ENCODE peak calls at places on chromosomes 7 and 10, in six cellular contexts. One of them, this sample, is unnamed.

GRCh38 chr7:127765150-127765549 is 113.2 kb downstream of the SND1 start:
- DNase-seq in transverse colon: no peak
- DNase-seq in GM12878: no peak
- DNase-seq in body of pancreas: no peak
- DNase-seq in HCT116: no peak
- DNase-seq in upper lobe of left lung: no peak
- DNase-seq in this sample: no peak

GRCh38 chr10:132419631-132420468 is 22.9 kb downstream of the PWWP2B start:
- DNase-seq in transverse colon: no peak
- DNase-seq in GM12878: no peak
- DNase-seq in body of pancreas: peak; percentile 76
- DNase-seq in HCT116: no peak
- DNase-seq in upper lobe of left lung: no peak
- DNase-seq in this sample: peak; percentile 60

GRCh38 chr7:121940907-121941306 is 67.9 kb downstream of the PTPRZ1 start:
- DNase-seq in transverse colon: no peak
- DNase-seq in GM12878: no peak
- DNase-seq in body of pancreas: no peak
- DNase-seq in HCT116: no peak
- DNase-seq in upper lobe of left lung: no peak
- DNase-seq in this sample: no peak

GRCh38 chr10:49595003-49595712 is 15.0 kb upstream of the SLC18A3 start:
- DNase-seq in transverse colon: no peak
- DNase-seq in GM12878: no peak
- DNase-seq in body of pancreas: no peak
- DNase-seq in HCT116: no peak
- DNase-seq in upper lobe of left lung: peak; percentile 4
- DNase-seq in this sample: no peak

GRCh38 chr7:139231513-139232376 is 708 bp downstream of the UBN2 start:
- DNase-seq in transverse colon: peak; percentile 24
- DNase-seq in GM12878: no peak
- DNase-seq in body of pancreas: peak; percentile 22
- DNase-seq in HCT116: no peak
- DNase-seq in upper lobe of left lung: peak; percentile 50
- DNase-seq in this sample: peak; percentile 40

GRCh38 chr10:95458014-95458413 is 103.2 kb downstream of the SORBS1 start:
- DNase-seq in transverse colon: no peak
- DNase-seq in GM12878: no peak
- DNase-seq in body of pancreas: no peak
- DNase-seq in HCT116: no peak
- DNase-seq in upper lobe of left lung: no peak
- DNase-seq in this sample: no peak

GRCh38 chr10:61735879-61736278 is 73.2 kb downstream of the CABCOCO1 start:
- DNase-seq in transverse colon: no peak
- DNase-seq in GM12878: no peak
- DNase-seq in body of pancreas: no peak
- DNase-seq in HCT116: no peak
- DNase-seq in upper lobe of left lung: no peak
- DNase-seq in this sample: no peak

GRCh38 chr10:19908991-19909699 is 92.9 kb downstream of the PLXDC2 start:
- DNase-seq in transverse colon: no peak
- DNase-seq in GM12878: no peak
- DNase-seq in body of pancreas: no peak
- DNase-seq in HCT116: no peak
- DNase-seq in upper lobe of left lung: no peak
- DNase-seq in this sample: no peak

GRCh38 chr7:5776894-5777645 is 4.4 kb downstream of the RNF216 start:
- DNase-seq in transverse colon: no peak
- DNase-seq in GM12878: no peak
- DNase-seq in body of pancreas: no peak
- DNase-seq in HCT116: no peak
- DNase-seq in upper lobe of left lung: no peak
- DNase-seq in this sample: no peak

GRCh38 chr7:45590679-45591057 is 16.5 kb downstream of the ADCY1 start:
- DNase-seq in transverse colon: no peak
- DNase-seq in GM12878: no peak
- DNase-seq in body of pancreas: no peak
- DNase-seq in HCT116: no peak
- DNase-seq in upper lobe of left lung: no peak
- DNase-seq in this sample: no peak

GRCh38 chr10:46094197-46094500 is 48.1 kb upstream of the MSMB start:
- DNase-seq in transverse colon: no peak
- DNase-seq in GM12878: no peak
- DNase-seq in body of pancreas: no peak
- DNase-seq in HCT116: no peak
- DNase-seq in upper lobe of left lung: no peak
- DNase-seq in this sample: no peak

GRCh38 chr10:46092523-46093195 is 46.6 kb upstream of the MSMB start:
- DNase-seq in transverse colon: no peak
- DNase-seq in GM12878: no peak
- DNase-seq in body of pancreas: no peak
- DNase-seq in HCT116: no peak
- DNase-seq in upper lobe of left lung: no peak
- DNase-seq in this sample: no peak

GRCh38 chr10:46091080-46091833 is 45.2 kb upstream of the MSMB start:
- DNase-seq in transverse colon: no peak
- DNase-seq in GM12878: no peak
- DNase-seq in body of pancreas: no peak
- DNase-seq in HCT116: no peak
- DNase-seq in upper lobe of left lung: no peak
- DNase-seq in this sample: no peak

GRCh38 chr10:46091834-46092522 is 45.9 kb upstream of the MSMB start:
- DNase-seq in transverse colon: no peak
- DNase-seq in GM12878: no peak
- DNase-seq in body of pancreas: no peak
- DNase-seq in HCT116: no peak
- DNase-seq in upper lobe of left lung: peak; percentile 38
- DNase-seq in this sample: no peak

DNA sequence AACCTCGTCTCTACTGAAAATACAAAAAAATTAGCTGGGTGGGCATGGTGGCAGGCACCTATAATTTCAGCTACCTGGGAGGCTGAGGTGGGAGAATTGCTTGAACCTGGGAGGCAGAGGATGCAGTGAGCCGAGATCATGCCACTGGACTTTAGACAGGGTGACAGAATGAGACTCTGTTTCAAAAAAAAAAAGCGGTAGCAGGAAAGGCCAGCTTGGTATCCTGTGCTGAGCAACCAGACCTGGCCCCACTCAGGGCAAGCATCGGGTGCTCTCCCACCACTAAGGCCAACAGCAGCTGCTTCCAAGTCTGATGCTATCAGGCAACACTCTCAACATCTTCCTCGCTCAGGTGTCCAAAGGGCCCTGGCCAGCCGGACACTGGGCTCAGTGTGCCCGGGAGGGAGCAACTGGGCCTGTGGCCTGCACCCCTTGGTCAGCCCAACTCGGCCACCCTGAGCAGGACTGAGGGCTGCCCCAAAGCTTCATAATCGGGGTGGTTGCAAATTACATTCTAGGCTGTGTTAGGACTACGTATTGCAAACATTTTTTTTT is 44.3 kb upstream of the MSMB start:
- DNase-seq in transverse colon: no peak
- DNase-seq in GM12878: no peak
- DNase-seq in body of pancreas: no peak
- DNase-seq in HCT116: no peak
- DNase-seq in upper lobe of left lung: no peak
- DNase-seq in this sample: no peak
- H3K27ac ChIP-seq in transverse colon: no peak overlapping the region
- H3K27ac ChIP-seq in GM12878: no peak overlapping the region
- H3K27ac ChIP-seq in body of pancreas: no peak overlapping the region
- H3K27ac ChIP-seq in HCT116: no peak overlapping the region
- H3K27ac ChIP-seq in upper lobe of left lung: no peak overlapping the region
- H3K27ac ChIP-seq in this sample: no peak overlapping the region

GRCh38 chr10:1643911-1644810 is 93.2 kb downstream of the ADARB2 start:
- DNase-seq in transverse colon: no peak
- DNase-seq in GM12878: no peak
- DNase-seq in body of pancreas: no peak
- DNase-seq in HCT116: no peak
- DNase-seq in upper lobe of left lung: no peak
- DNase-seq in this sample: no peak

GRCh38 chr10:1645896-1646295 is 91.4 kb downstream of the ADARB2 start:
- DNase-seq in transverse colon: no peak
- DNase-seq in GM12878: no peak
- DNase-seq in body of pancreas: no peak
- DNase-seq in HCT116: no peak
- DNase-seq in upper lobe of left lung: no peak
- DNase-seq in this sample: no peak

GRCh38 chr10:1646332-1646731 is 91.0 kb downstream of the ADARB2 start:
- DNase-seq in transverse colon: no peak
- DNase-seq in GM12878: no peak
- DNase-seq in body of pancreas: no peak
- DNase-seq in HCT116: no peak
- DNase-seq in upper lobe of left lung: no peak
- DNase-seq in this sample: no peak

GRCh38 chr10:1642600-1643160 is 94.6 kb downstream of the ADARB2 start:
- DNase-seq in transverse colon: no peak
- DNase-seq in GM12878: no peak
- DNase-seq in body of pancreas: no peak
- DNase-seq in HCT116: no peak
- DNase-seq in upper lobe of left lung: no peak
- DNase-seq in this sample: no peak

GRCh38 chr10:1643161-1643910 is 94.0 kb downstream of the ADARB2 start:
- DNase-seq in transverse colon: no peak
- DNase-seq in GM12878: peak; percentile 53
- DNase-seq in body of pancreas: no peak
- DNase-seq in HCT116: no peak
- DNase-seq in upper lobe of left lung: no peak
- DNase-seq in this sample: no peak
- TF ChIP-seq POLR2A in transverse colon: no peak
- TF ChIP-seq POLR2A in GM12878: no peak
- TF ChIP-seq POLR2A in body of pancreas: no peak
- TF ChIP-seq POLR2A in HCT116: no peak
- TF ChIP-seq POLR2A in upper lobe of left lung: no peak
- TF ChIP-seq POLR2A in this sample: no peak

GRCh38 chr7:27105161-27106122 is 3.0 kb upstream of the HOXA2 start:
- DNase-seq in transverse colon: no peak
- DNase-seq in GM12878: no peak
- DNase-seq in body of pancreas: no peak
- DNase-seq in HCT116: no peak
- DNase-seq in upper lobe of left lung: no peak
- DNase-seq in this sample: no peak
- H3K4me3 ChIP-seq in transverse colon: no peak overlapping the region
- H3K4me3 ChIP-seq in GM12878: no peak overlapping the region
- H3K4me3 ChIP-seq in body of pancreas: no peak overlapping the region
- H3K4me3 ChIP-seq in HCT116: no peak overlapping the region
- H3K4me3 ChIP-seq in upper lobe of left lung: peak overlapping the region; percentile 49
- H3K4me3 ChIP-seq in this sample: no peak overlapping the region

GRCh38 chr7:26199301-26200112 is 1.0 kb downstream of the HNRNPA2B1 start:
- DNase-seq in transverse colon: peak; percentile 77
- DNase-seq in GM12878: no peak
- DNase-seq in body of pancreas: peak; percentile 71
- DNase-seq in HCT116: no peak
- DNase-seq in upper lobe of left lung: peak; percentile 73
- DNase-seq in this sample: peak; percentile 76

GRCh38 chr7:26197153-26198115 is 3.1 kb downstream of the HNRNPA2B1 start:
- DNase-seq in transverse colon: no peak
- DNase-seq in GM12878: no peak
- DNase-seq in body of pancreas: no peak
- DNase-seq in HCT116: no peak
- DNase-seq in upper lobe of left lung: no peak
- DNase-seq in this sample: no peak

GRCh38 chr7:26198781-26199169 is 1.8 kb downstream of the HNRNPA2B1 start:
- DNase-seq in transverse colon: no peak
- DNase-seq in GM12878: no peak
- DNase-seq in body of pancreas: no peak
- DNase-seq in HCT116: no peak
- DNase-seq in upper lobe of left lung: no peak
- DNase-seq in this sample: no peak

GRCh38 chr7:26200113-26200443 is 468 bp downstream of the HNRNPA2B1 start:
- DNase-seq in transverse colon: peak; percentile 81
- DNase-seq in GM12878: no peak
- DNase-seq in body of pancreas: peak; percentile 70
- DNase-seq in HCT116: no peak
- DNase-seq in upper lobe of left lung: peak; percentile 60
- DNase-seq in this sample: peak; percentile 74

DNA sequence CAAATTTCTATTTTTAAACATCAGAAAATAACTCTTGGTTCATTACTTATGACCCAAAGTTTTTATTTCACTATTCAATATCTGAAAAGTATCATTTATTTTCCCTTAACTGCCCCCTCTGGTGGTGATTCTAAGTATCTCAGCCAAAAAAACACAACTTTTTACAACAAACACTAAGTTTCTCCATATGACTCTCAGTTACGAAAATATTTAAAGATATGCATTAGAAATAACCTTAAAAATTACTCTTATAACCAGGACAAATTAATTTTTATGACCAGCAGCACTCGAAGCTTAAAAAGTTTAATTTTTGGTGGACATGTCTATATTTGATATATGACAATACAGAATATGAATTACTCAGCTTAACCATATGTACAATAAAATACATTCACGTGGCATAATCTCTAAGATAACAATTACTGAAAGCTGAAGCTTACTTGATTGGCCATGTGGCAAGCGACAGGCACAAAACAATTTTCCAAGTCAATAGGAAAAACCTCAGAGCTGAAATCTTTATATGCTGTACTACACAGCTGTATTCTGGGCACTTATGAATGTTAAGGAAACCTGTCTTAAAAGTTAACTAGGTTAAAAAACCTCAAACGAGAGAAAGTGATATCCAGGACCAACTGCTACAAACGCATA is 2.3 kb downstream of the HNRNPA2B1 start:
- DNase-seq in transverse colon: no peak
- DNase-seq in GM12878: no peak
- DNase-seq in body of pancreas: no peak
- DNase-seq in HCT116: no peak
- DNase-seq in upper lobe of left lung: no peak
- DNase-seq in this sample: no peak
- H3K27ac ChIP-seq in transverse colon: peak overlapping the region; percentile 99
- H3K27ac ChIP-seq in GM12878: peak overlapping the region; percentile 94
- H3K27ac ChIP-seq in body of pancreas: peak overlapping the region; percentile 100
- H3K27ac ChIP-seq in HCT116: peak overlapping the region; percentile 97
- H3K27ac ChIP-seq in upper lobe of left lung: peak overlapping the region; percentile 100
- H3K27ac ChIP-seq in this sample: no peak overlapping the region

DNA sequence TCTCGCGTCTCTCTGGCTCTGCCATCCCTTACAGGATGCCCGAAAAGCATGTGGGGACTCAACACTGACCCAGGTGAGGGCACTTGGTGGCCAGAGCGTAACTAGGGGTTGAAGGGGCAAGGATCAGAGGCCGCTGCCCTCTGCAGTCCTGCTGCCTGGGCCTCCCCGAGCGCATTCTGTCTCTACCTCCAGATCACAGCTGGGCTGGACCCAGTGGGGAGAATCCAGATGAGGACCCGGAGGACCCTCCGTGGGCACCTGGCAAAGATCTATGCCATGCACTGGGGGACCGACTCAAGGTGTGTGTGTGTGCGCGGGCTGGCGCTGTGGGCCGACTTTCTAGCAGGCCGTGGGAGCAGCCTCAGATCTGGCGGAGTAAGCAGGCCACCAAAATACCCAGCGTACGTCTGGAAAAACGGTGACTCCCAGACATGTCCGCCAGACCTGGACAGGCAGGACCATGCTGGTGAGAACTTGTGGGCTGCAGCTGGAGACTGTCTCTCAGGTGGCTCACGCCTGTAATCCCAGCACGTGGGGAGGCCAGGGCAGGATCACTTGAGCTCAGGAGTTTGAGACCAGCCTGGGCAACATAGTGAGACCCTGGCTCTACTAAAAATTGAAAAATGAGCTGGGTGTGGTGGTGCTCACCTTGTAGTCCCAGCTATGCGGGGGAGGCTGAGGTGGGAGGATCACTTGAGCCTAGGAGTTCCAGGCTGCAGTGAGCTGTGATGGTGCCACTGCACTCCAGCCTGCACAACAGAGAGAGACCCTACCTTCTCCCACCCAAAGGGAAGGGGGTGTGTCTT is 3.2 kb downstream of the GNB2 start:
- DNase-seq in transverse colon: peak; percentile 15
- DNase-seq in GM12878: no peak
- DNase-seq in body of pancreas: no peak
- DNase-seq in HCT116: no peak
- DNase-seq in upper lobe of left lung: no peak
- DNase-seq in this sample: no peak
- TF ChIP-seq POLR2A in transverse colon: no peak
- TF ChIP-seq POLR2A in GM12878: no peak
- TF ChIP-seq POLR2A in body of pancreas: no peak
- TF ChIP-seq POLR2A in HCT116: no peak
- TF ChIP-seq POLR2A in upper lobe of left lung: no peak
- TF ChIP-seq POLR2A in this sample: no peak

This sample was measured in thyroid gland.